ENCODE peak calls at places on chromosomes 3 and 15, in nine cellular contexts. W is tibial artery, K is COR-L47, V is amygdala, R is KG1, Q is MM.1S, N is choroid plexus epithelial cell, I is skeletal muscle cell, G is ELF-1. P is an unnamed sample.

GRCh38 chr3:31066999-31067398 is 172.5 kb upstream of the GADL1 start:
- DNase-seq in W (peak), K (no peak), V (no peak), R (no peak), Q (no peak), N (peak), I (peak), G (peak), P (no peak)

GRCh38 chr3:27353221-27353620 is 16.0 kb downstream of the NEK10 start:
- DNase-seq in W (no peak), K (no peak), V (no peak), R (no peak), Q (no peak), N (peak), I (peak), G (no peak), P (no peak)

GRCh38 chr3:72462611-72463011 is 385.6 kb downstream of the SHQ1 start:
- DNase-seq in W (no peak), K (no peak), V (no peak), R (no peak), Q (no peak), N (no peak), I (peak), G (no peak), P (no peak)

GRCh38 chr3:163490119-163490518 is 1588.2 kb downstream of the SI start:
- DNase-seq in W (no peak), K (peak), V (no peak), R (peak), Q (peak), N (peak), I (peak), G (peak), P (peak)

GRCh38 chr15:66004618-66005262 is 135.4 kb downstream of the RAB11A start:
- DNase-seq in W (no peak), K (no peak), V (no peak), R (no peak), Q (peak), N (peak), I (no peak), G (peak), P (peak)

GRCh38 chr15:22933641-22934061 is 46.5 kb downstream of the CYFIP1 start:
- DNase-seq in W (no peak), K (peak), V (no peak), R (no peak), Q (no peak), N (peak), I (no peak), G (no peak), P (no peak)

GRCh38 chr3:62558549-62559112 is 185.3 kb upstream of the FEZF2 start:
- DNase-seq in W (no peak), K (no peak), V (no peak), R (no peak), Q (no peak), N (peak), I (no peak), G (peak), P (peak)

GRCh38 chr3:130950641-130951040 is 56.8 kb downstream of the ATP2C1 start:
- DNase-seq in W (no peak), K (no peak), V (no peak), R (no peak), Q (no peak), N (peak), I (no peak), G (no peak), P (no peak)

GRCh38 chr15:68427961-68428360 is 4.0 kb downstream of the ITGA11 start:
- DNase-seq in W (no peak), K (no peak), V (no peak), R (no peak), Q (no peak), N (no peak), I (no peak), G (no peak), P (no peak)

GRCh38 chr15:50906954-50907865 is 1.3 kb upstream of the AP4E1 start:
- DNase-seq in W (no peak), K (no peak), V (no peak), R (peak), Q (peak), N (no peak), I (no peak), G (no peak), P (peak)

GRCh38 chr3:124812291-124813265 is 74.6 kb downstream of the ITGB5 start:
- DNase-seq in W (peak), K (no peak), V (no peak), R (no peak), Q (no peak), N (peak), I (peak), G (no peak), P (no peak)

P was measured in GM12865.